ENCODE peak calls at places on chromosomes 3 and 15, in six cellular contexts. One of them, this sample, is unnamed.

GRCh38 chr15:73485372-73485771 is 42.4 kb downstream of the REC114 start:
- DNase-seq in HepG2: no peak
- DNase-seq in CD8-positive, alpha-beta T cell: no peak
- DNase-seq in left ventricle myocardium inferior: no peak
- DNase-seq in body of pancreas: no peak
- DNase-seq in neural progenitor cell: no peak
- DNase-seq in this sample: no peak

GRCh38 chr15:25250906-25251622 is 187.8 kb downstream of the UBE3A start:
- DNase-seq in HepG2: no peak
- DNase-seq in CD8-positive, alpha-beta T cell: no peak
- DNase-seq in left ventricle myocardium inferior: peak; percentile 4
- DNase-seq in body of pancreas: no peak
- DNase-seq in neural progenitor cell: no peak
- DNase-seq in this sample: no peak

GRCh38 chr3:5122030-5122740 is at the start of gene ARL8B:
- DNase-seq in HepG2: peak; percentile 65
- DNase-seq in CD8-positive, alpha-beta T cell: peak; percentile 80
- DNase-seq in left ventricle myocardium inferior: peak; percentile 91
- DNase-seq in body of pancreas: peak; percentile 91
- DNase-seq in neural progenitor cell: peak; percentile 90
- DNase-seq in this sample: peak; percentile 94

GRCh38 chr3:80395023-80395422 is 627.2 kb upstream of the ROBO1 start:
- DNase-seq in HepG2: no peak
- DNase-seq in CD8-positive, alpha-beta T cell: no peak
- DNase-seq in left ventricle myocardium inferior: no peak
- DNase-seq in body of pancreas: no peak
- DNase-seq in neural progenitor cell: no peak
- DNase-seq in this sample: no peak

GRCh38 chr3:142263126-142263525 is 37.7 kb upstream of the GK5 start:
- DNase-seq in HepG2: no peak
- DNase-seq in CD8-positive, alpha-beta T cell: no peak
- DNase-seq in left ventricle myocardium inferior: no peak
- DNase-seq in body of pancreas: no peak
- DNase-seq in neural progenitor cell: no peak
- DNase-seq in this sample: no peak

GRCh38 chr3:29067014-29067413 is 213.9 kb upstream of the RBMS3 start:
- DNase-seq in HepG2: no peak
- DNase-seq in CD8-positive, alpha-beta T cell: no peak
- DNase-seq in left ventricle myocardium inferior: no peak
- DNase-seq in body of pancreas: no peak
- DNase-seq in neural progenitor cell: no peak
- DNase-seq in this sample: no peak

GRCh38 chr3:69669070-69669469 is 70.2 kb upstream of the MITF start:
- DNase-seq in HepG2: no peak
- DNase-seq in CD8-positive, alpha-beta T cell: no peak
- DNase-seq in left ventricle myocardium inferior: no peak
- DNase-seq in body of pancreas: no peak
- DNase-seq in neural progenitor cell: no peak
- DNase-seq in this sample: no peak

GRCh38 chr3:171781711-171782127 is 28.6 kb downstream of the PLD1 start:
- DNase-seq in HepG2: peak; percentile 21
- DNase-seq in CD8-positive, alpha-beta T cell: no peak
- DNase-seq in left ventricle myocardium inferior: no peak
- DNase-seq in body of pancreas: no peak
- DNase-seq in neural progenitor cell: no peak
- DNase-seq in this sample: no peak

GRCh38 chr15:76996526-76997401 is 1.8 kb downstream of the PSTPIP1 start:
- DNase-seq in HepG2: no peak
- DNase-seq in CD8-positive, alpha-beta T cell: no peak
- DNase-seq in left ventricle myocardium inferior: peak; percentile 39
- DNase-seq in body of pancreas: no peak
- DNase-seq in neural progenitor cell: no peak
- DNase-seq in this sample: no peak

GRCh38 chr15:35874260-35874905 is 328.4 kb upstream of the DPH6 start:
- DNase-seq in HepG2: no peak
- DNase-seq in CD8-positive, alpha-beta T cell: no peak
- DNase-seq in left ventricle myocardium inferior: no peak
- DNase-seq in body of pancreas: no peak
- DNase-seq in neural progenitor cell: no peak
- DNase-seq in this sample: no peak

GRCh38 chr15:39869858-39870515 is 50.1 kb downstream of the GPR176 start:
- DNase-seq in HepG2: no peak
- DNase-seq in CD8-positive, alpha-beta T cell: no peak
- DNase-seq in left ventricle myocardium inferior: no peak
- DNase-seq in body of pancreas: no peak
- DNase-seq in neural progenitor cell: no peak
- DNase-seq in this sample: no peak

GRCh38 chr3:132569580-132569979 is 27.5 kb upstream of the ACKR4 start:
- DNase-seq in HepG2: no peak
- DNase-seq in CD8-positive, alpha-beta T cell: no peak
- DNase-seq in left ventricle myocardium inferior: no peak
- DNase-seq in body of pancreas: no peak
- DNase-seq in neural progenitor cell: no peak
- DNase-seq in this sample: no peak

GRCh38 chr3:134885877-134886621 is 91.0 kb downstream of the EPHB1 start:
- DNase-seq in HepG2: no peak
- DNase-seq in CD8-positive, alpha-beta T cell: no peak
- DNase-seq in left ventricle myocardium inferior: no peak
- DNase-seq in body of pancreas: no peak
- DNase-seq in neural progenitor cell: no peak
- DNase-seq in this sample: peak; percentile 72

GRCh38 chr3:81920805-81921204 is 159.4 kb upstream of the GBE1 start:
- DNase-seq in HepG2: no peak
- DNase-seq in CD8-positive, alpha-beta T cell: no peak
- DNase-seq in left ventricle myocardium inferior: no peak
- DNase-seq in body of pancreas: no peak
- DNase-seq in neural progenitor cell: no peak
- DNase-seq in this sample: no peak

GRCh38 chr3:123085293-123085949 is 18.6 kb downstream of the PDIA5 start:
- DNase-seq in HepG2: peak; percentile 80
- DNase-seq in CD8-positive, alpha-beta T cell: no peak
- DNase-seq in left ventricle myocardium inferior: no peak
- DNase-seq in body of pancreas: no peak
- DNase-seq in neural progenitor cell: peak; percentile 28
- DNase-seq in this sample: peak; percentile 53

GRCh38 chr15:94674251-94674650 is 442.9 kb downstream of the MCTP2 start:
- DNase-seq in HepG2: no peak
- DNase-seq in CD8-positive, alpha-beta T cell: no peak
- DNase-seq in left ventricle myocardium inferior: no peak
- DNase-seq in body of pancreas: no peak
- DNase-seq in neural progenitor cell: no peak
- DNase-seq in this sample: no peak

GRCh38 chr3:40718681-40719080 is 193.9 kb downstream of the ZNF621 start:
- DNase-seq in HepG2: no peak
- DNase-seq in CD8-positive, alpha-beta T cell: no peak
- DNase-seq in left ventricle myocardium inferior: no peak
- DNase-seq in body of pancreas: no peak
- DNase-seq in neural progenitor cell: no peak
- DNase-seq in this sample: no peak

GRCh38 chr3:87696276-87697013 is 362.4 kb downstream of the CGGBP1 start:
- DNase-seq in HepG2: peak; percentile 2
- DNase-seq in CD8-positive, alpha-beta T cell: no peak
- DNase-seq in left ventricle myocardium inferior: no peak
- DNase-seq in body of pancreas: no peak
- DNase-seq in neural progenitor cell: peak; percentile 8
- DNase-seq in this sample: peak; percentile 47

GRCh38 chr3:6721496-6721895 is 139.4 kb upstream of the GRM7 start:
- DNase-seq in HepG2: no peak
- DNase-seq in CD8-positive, alpha-beta T cell: no peak
- DNase-seq in left ventricle myocardium inferior: no peak
- DNase-seq in body of pancreas: no peak
- DNase-seq in neural progenitor cell: no peak
- DNase-seq in this sample: no peak

GRCh38 chr3:71265365-71265935 is 318.1 kb downstream of the FOXP1 start:
- DNase-seq in HepG2: no peak
- DNase-seq in CD8-positive, alpha-beta T cell: no peak
- DNase-seq in left ventricle myocardium inferior: no peak
- DNase-seq in body of pancreas: peak; percentile 45
- DNase-seq in neural progenitor cell: no peak
- DNase-seq in this sample: no peak

GRCh38 chr3:11099306-11099705 is 55.0 kb upstream of the HRH1 start:
- DNase-seq in HepG2: no peak
- DNase-seq in CD8-positive, alpha-beta T cell: no peak
- DNase-seq in left ventricle myocardium inferior: no peak
- DNase-seq in body of pancreas: no peak
- DNase-seq in neural progenitor cell: no peak
- DNase-seq in this sample: no peak

GRCh38 chr3:196624907-196625306 is 14.6 kb upstream of the NRROS start:
- DNase-seq in HepG2: no peak
- DNase-seq in CD8-positive, alpha-beta T cell: no peak
- DNase-seq in left ventricle myocardium inferior: peak; percentile 56
- DNase-seq in body of pancreas: peak; percentile 23
- DNase-seq in neural progenitor cell: no peak
- DNase-seq in this sample: no peak

GRCh38 chr3:163863146-163863545 is 1215.2 kb downstream of the SI start:
- DNase-seq in HepG2: no peak
- DNase-seq in CD8-positive, alpha-beta T cell: no peak
- DNase-seq in left ventricle myocardium inferior: no peak
- DNase-seq in body of pancreas: no peak
- DNase-seq in neural progenitor cell: no peak
- DNase-seq in this sample: no peak

GRCh38 chr3:131819656-131820055 is 215.2 kb downstream of the CPNE4 start:
- DNase-seq in HepG2: no peak
- DNase-seq in CD8-positive, alpha-beta T cell: no peak
- DNase-seq in left ventricle myocardium inferior: no peak
- DNase-seq in body of pancreas: no peak
- DNase-seq in neural progenitor cell: no peak
- DNase-seq in this sample: no peak

GRCh38 chr15:101157721-101158120 is 94.1 kb downstream of the CHSY1 start:
- DNase-seq in HepG2: no peak
- DNase-seq in CD8-positive, alpha-beta T cell: no peak
- DNase-seq in left ventricle myocardium inferior: no peak
- DNase-seq in body of pancreas: no peak
- DNase-seq in neural progenitor cell: no peak
- DNase-seq in this sample: no peak

GRCh38 chr3:52254608-52255007 is 9.0 kb downstream of the PPM1M start:
- DNase-seq in HepG2: no peak
- DNase-seq in CD8-positive, alpha-beta T cell: no peak
- DNase-seq in left ventricle myocardium inferior: no peak
- DNase-seq in body of pancreas: no peak
- DNase-seq in neural progenitor cell: no peak
- DNase-seq in this sample: no peak

GRCh38 chr3:4759689-4760312 is 219.4 kb upstream of the BHLHE40 start:
- DNase-seq in HepG2: no peak
- DNase-seq in CD8-positive, alpha-beta T cell: no peak
- DNase-seq in left ventricle myocardium inferior: no peak
- DNase-seq in body of pancreas: no peak
- DNase-seq in neural progenitor cell: no peak
- DNase-seq in this sample: no peak

GRCh38 chr3:124083990-124084389 is 92.1 kb upstream of the ROPN1 start:
- DNase-seq in HepG2: no peak
- DNase-seq in CD8-positive, alpha-beta T cell: no peak
- DNase-seq in left ventricle myocardium inferior: no peak
- DNase-seq in body of pancreas: no peak
- DNase-seq in neural progenitor cell: no peak
- DNase-seq in this sample: no peak

GRCh38 chr15:38876621-38877020 is 312.0 kb upstream of the RASGRP1 start:
- DNase-seq in HepG2: no peak
- DNase-seq in CD8-positive, alpha-beta T cell: no peak
- DNase-seq in left ventricle myocardium inferior: no peak
- DNase-seq in body of pancreas: no peak
- DNase-seq in neural progenitor cell: no peak
- DNase-seq in this sample: no peak

GRCh38 chr3:65672876-65673815 is 365.6 kb downstream of the MAGI1 start:
- DNase-seq in HepG2: peak; percentile 25
- DNase-seq in CD8-positive, alpha-beta T cell: no peak
- DNase-seq in left ventricle myocardium inferior: peak; percentile 58
- DNase-seq in body of pancreas: peak; percentile 69
- DNase-seq in neural progenitor cell: peak; percentile 83
- DNase-seq in this sample: peak; percentile 85

GRCh38 chr3:185270262-185270955 is 16.6 kb upstream of the EHHADH start:
- DNase-seq in HepG2: peak; percentile 50
- DNase-seq in CD8-positive, alpha-beta T cell: no peak
- DNase-seq in left ventricle myocardium inferior: no peak
- DNase-seq in body of pancreas: peak; percentile 37
- DNase-seq in neural progenitor cell: peak; percentile 64
- DNase-seq in this sample: peak; percentile 84

GRCh38 chr3:165233521-165234195 is 37.5 kb upstream of the SLITRK3 start:
- DNase-seq in HepG2: no peak
- DNase-seq in CD8-positive, alpha-beta T cell: no peak
- DNase-seq in left ventricle myocardium inferior: no peak
- DNase-seq in body of pancreas: no peak
- DNase-seq in neural progenitor cell: peak; percentile 20
- DNase-seq in this sample: no peak

GRCh38 chr3:136332302-136332701 is 82.2 kb downstream of the PCCB start:
- DNase-seq in HepG2: no peak
- DNase-seq in CD8-positive, alpha-beta T cell: no peak
- DNase-seq in left ventricle myocardium inferior: no peak
- DNase-seq in body of pancreas: no peak
- DNase-seq in neural progenitor cell: no peak
- DNase-seq in this sample: no peak
- H3K4me1 ChIP-seq in HepG2: peaks cover 4% of the 10 kb centered on the region
- H3K4me1 ChIP-seq in CD8-positive, alpha-beta T cell: no peaks in the 10 kb centered on the region
- H3K4me1 ChIP-seq in left ventricle myocardium inferior: no peaks in the 10 kb centered on the region
- H3K4me1 ChIP-seq in body of pancreas: peaks cover 8% of the 10 kb centered on the region
- H3K4me1 ChIP-seq in neural progenitor cell: no peaks in the 10 kb centered on the region
- H3K4me1 ChIP-seq in this sample: no peaks in the 10 kb centered on the region

GRCh38 chr3:32525720-32526119 is 23.1 kb upstream of the CMTM6 start:
- DNase-seq in HepG2: no peak
- DNase-seq in CD8-positive, alpha-beta T cell: no peak
- DNase-seq in left ventricle myocardium inferior: no peak
- DNase-seq in body of pancreas: no peak
- DNase-seq in neural progenitor cell: no peak
- DNase-seq in this sample: no peak
- H3K36me3 ChIP-seq in HepG2: peaks cover 4% of the 10 kb centered on the region
- H3K36me3 ChIP-seq in CD8-positive, alpha-beta T cell: peaks cover 9% of the 10 kb centered on the region
- H3K36me3 ChIP-seq in left ventricle myocardium inferior: peaks cover 71% of the 10 kb centered on the region
- H3K36me3 ChIP-seq in body of pancreas: peaks cover 16% of the 10 kb centered on the region
- H3K36me3 ChIP-seq in neural progenitor cell: peaks cover 25% of the 10 kb centered on the region
- H3K36me3 ChIP-seq in this sample: peaks cover 60% of the 10 kb centered on the region

GRCh38 chr3:151093148-151093547 is 7.7 kb downstream of the MED12L start:
- DNase-seq in HepG2: no peak
- DNase-seq in CD8-positive, alpha-beta T cell: no peak
- DNase-seq in left ventricle myocardium inferior: no peak
- DNase-seq in body of pancreas: no peak
- DNase-seq in neural progenitor cell: no peak
- DNase-seq in this sample: peak; percentile 17

GRCh38 chr3:151091685-151092352 is 6.4 kb downstream of the MED12L start:
- DNase-seq in HepG2: no peak
- DNase-seq in CD8-positive, alpha-beta T cell: no peak
- DNase-seq in left ventricle myocardium inferior: no peak
- DNase-seq in body of pancreas: no peak
- DNase-seq in neural progenitor cell: no peak
- DNase-seq in this sample: peak; percentile 44

GRCh38 chr3:151096697-151097096 is 11.2 kb downstream of the MED12L start:
- DNase-seq in HepG2: no peak
- DNase-seq in CD8-positive, alpha-beta T cell: no peak
- DNase-seq in left ventricle myocardium inferior: no peak
- DNase-seq in body of pancreas: no peak
- DNase-seq in neural progenitor cell: no peak
- DNase-seq in this sample: peak; percentile 44

GRCh38 chr3:151093905-151094304 is 8.4 kb downstream of the MED12L start:
- DNase-seq in HepG2: no peak
- DNase-seq in CD8-positive, alpha-beta T cell: no peak
- DNase-seq in left ventricle myocardium inferior: no peak
- DNase-seq in body of pancreas: no peak
- DNase-seq in neural progenitor cell: no peak
- DNase-seq in this sample: peak; percentile 26
- TF ChIP-seq CTCF in HepG2: no peak
- TF ChIP-seq CTCF in CD8-positive, alpha-beta T cell: no peak
- TF ChIP-seq CTCF in left ventricle myocardium inferior: no peak
- TF ChIP-seq CTCF in body of pancreas: no peak
- TF ChIP-seq CTCF in neural progenitor cell: no peak
- TF ChIP-seq CTCF in this sample: no peak

GRCh38 chr15:83288381-83288801 is 3.9 kb upstream of the BNC1 start:
- DNase-seq in HepG2: no peak
- DNase-seq in CD8-positive, alpha-beta T cell: no peak
- DNase-seq in left ventricle myocardium inferior: no peak
- DNase-seq in body of pancreas: no peak
- DNase-seq in neural progenitor cell: no peak
- DNase-seq in this sample: peak; percentile 81
- H3K4me1 ChIP-seq in HepG2: no peaks in the 10 kb centered on the region
- H3K4me1 ChIP-seq in CD8-positive, alpha-beta T cell: peaks cover 6% of the 10 kb centered on the region
- H3K4me1 ChIP-seq in left ventricle myocardium inferior: peaks cover 9% of the 10 kb centered on the region
- H3K4me1 ChIP-seq in body of pancreas: peaks cover 9% of the 10 kb centered on the region
- H3K4me1 ChIP-seq in neural progenitor cell: no peaks in the 10 kb centered on the region
- H3K4me1 ChIP-seq in this sample: peaks cover 4% of the 10 kb centered on the region